ENCODE peak calls at places on chromosomes 2 and 18, in four cellular contexts. One of them, this sample, is unnamed.

GRCh38 chr18:67483237-67483636 is 33.3 kb downstream of the DSEL start:
- DNase-seq in lower leg skin: no peak
- DNase-seq in heart right ventricle: no peak
- DNase-seq in NCI-H2081 treated with DMSO at 0.1 percent for 48 hours: no peak
- DNase-seq in this sample: no peak

GRCh38 chr2:101622633-101623521 is 74.6 kb upstream of the MAP4K4 start:
- DNase-seq in lower leg skin: no peak
- DNase-seq in NCI-H2081 treated with DMSO at 0.1 percent for 48 hours: no peak
- DNase-seq in heart right ventricle: no peak
- DNase-seq in this sample: peak

GRCh38 chr2:50723549-50723948 is 308.4 kb downstream of the NRXN1 start:
- DNase-seq in heart right ventricle: no peak
- DNase-seq in lower leg skin: no peak
- DNase-seq in NCI-H2081 treated with DMSO at 0.1 percent for 48 hours: no peak
- DNase-seq in this sample: no peak

GRCh38 chr18:31572368-31572767 is 19.3 kb upstream of the TTR start:
- DNase-seq in heart right ventricle: no peak
- DNase-seq in NCI-H2081 treated with DMSO at 0.1 percent for 48 hours: no peak
- DNase-seq in lower leg skin: no peak
- DNase-seq in this sample: no peak

GRCh38 chr2:152925540-152926448 is 207.4 kb downstream of the ARL6IP6 start:
- DNase-seq in NCI-H2081 treated with DMSO at 0.1 percent for 48 hours: no peak
- DNase-seq in lower leg skin: peak
- DNase-seq in heart right ventricle: peak
- DNase-seq in this sample: peak

GRCh38 chr2:161158882-161159281 is 1.3 kb upstream of the TANK start:
- DNase-seq in heart right ventricle: no peak
- DNase-seq in NCI-H2081 treated with DMSO at 0.1 percent for 48 hours: no peak
- DNase-seq in lower leg skin: no peak
- DNase-seq in this sample: no peak

GRCh38 chr2:190382851-190383250 is 25.3 kb upstream of the MFSD6 start:
- DNase-seq in NCI-H2081 treated with DMSO at 0.1 percent for 48 hours: no peak
- DNase-seq in lower leg skin: no peak
- DNase-seq in heart right ventricle: no peak
- DNase-seq in this sample: peak

GRCh38 chr2:85053802-85054201 is 79.4 kb upstream of the TCF7L1 start:
- DNase-seq in heart right ventricle: no peak
- DNase-seq in NCI-H2081 treated with DMSO at 0.1 percent for 48 hours: no peak
- DNase-seq in lower leg skin: no peak
- DNase-seq in this sample: no peak

GRCh38 chr18:58911766-58912165 is 47.1 kb downstream of the ZNF532 start:
- DNase-seq in lower leg skin: no peak
- DNase-seq in heart right ventricle: no peak
- DNase-seq in NCI-H2081 treated with DMSO at 0.1 percent for 48 hours: no peak
- DNase-seq in this sample: peak

This sample was measured in GM13976.